ENCODE peak calls at places on chromosomes 2 and 18, in eight cellular contexts. One of them, this sample, is unnamed.

GRCh38 chr2:120429586-120430500 is 83.9 kb downstream of the INHBB start:
- DNase-seq in choroid plexus epithelial cell: no peak
- DNase-seq in tibial nerve: no peak
- DNase-seq in mammary epithelial cell: no peak
- DNase-seq in foreskin fibroblast: no peak
- DNase-seq in fibroblast of lung: no peak
- DNase-seq in heart right ventricle: no peak
- DNase-seq in endothelial cell: no peak
- DNase-seq in this sample: peak

GRCh38 chr2:54387592-54387991 is 68.5 kb upstream of the SPTBN1 start:
- DNase-seq in foreskin fibroblast: no peak
- DNase-seq in tibial nerve: no peak
- DNase-seq in choroid plexus epithelial cell: no peak
- DNase-seq in mammary epithelial cell: no peak
- DNase-seq in endothelial cell: no peak
- DNase-seq in heart right ventricle: no peak
- DNase-seq in fibroblast of lung: no peak
- DNase-seq in this sample: no peak

GRCh38 chr2:201016859-201017258 is 53.4 kb upstream of the ORC2 start:
- DNase-seq in fibroblast of lung: no peak
- DNase-seq in choroid plexus epithelial cell: no peak
- DNase-seq in tibial nerve: no peak
- DNase-seq in mammary epithelial cell: no peak
- DNase-seq in heart right ventricle: peak
- DNase-seq in foreskin fibroblast: no peak
- DNase-seq in endothelial cell: no peak
- DNase-seq in this sample: no peak

GRCh38 chr2:88666576-88666975 is 24.9 kb upstream of the RPIA start:
- DNase-seq in fibroblast of lung: no peak
- DNase-seq in mammary epithelial cell: peak
- DNase-seq in heart right ventricle: no peak
- DNase-seq in endothelial cell: no peak
- DNase-seq in choroid plexus epithelial cell: no peak
- DNase-seq in tibial nerve: no peak
- DNase-seq in foreskin fibroblast: no peak
- DNase-seq in this sample: no peak

GRCh38 chr2:208006833-208007232 is 18.5 kb downstream of the PLEKHM3 start:
- DNase-seq in heart right ventricle: no peak
- DNase-seq in tibial nerve: no peak
- DNase-seq in mammary epithelial cell: peak
- DNase-seq in foreskin fibroblast: no peak
- DNase-seq in fibroblast of lung: no peak
- DNase-seq in endothelial cell: no peak
- DNase-seq in choroid plexus epithelial cell: peak
- DNase-seq in this sample: no peak

GRCh38 chr2:204578928-204579598 is 33.8 kb downstream of the PARD3B start:
- DNase-seq in mammary epithelial cell: no peak
- DNase-seq in endothelial cell: no peak
- DNase-seq in heart right ventricle: no peak
- DNase-seq in choroid plexus epithelial cell: no peak
- DNase-seq in tibial nerve: no peak
- DNase-seq in fibroblast of lung: no peak
- DNase-seq in foreskin fibroblast: no peak
- DNase-seq in this sample: no peak

GRCh38 chr18:69974365-69974764 is 26.7 kb upstream of the CD226 start:
- DNase-seq in foreskin fibroblast: peak
- DNase-seq in mammary epithelial cell: peak
- DNase-seq in tibial nerve: no peak
- DNase-seq in heart right ventricle: no peak
- DNase-seq in fibroblast of lung: peak
- DNase-seq in endothelial cell: no peak
- DNase-seq in choroid plexus epithelial cell: peak
- DNase-seq in this sample: no peak

GRCh38 chr18:77054606-77055428 is 77.8 kb downstream of the MBP start:
- DNase-seq in foreskin fibroblast: peak
- DNase-seq in fibroblast of lung: peak
- DNase-seq in tibial nerve: peak
- DNase-seq in mammary epithelial cell: no peak
- DNase-seq in heart right ventricle: peak
- DNase-seq in choroid plexus epithelial cell: peak
- DNase-seq in endothelial cell: peak
- DNase-seq in this sample: peak

GRCh38 chr2:217918220-217919024 is 84.4 kb downstream of the TNS1 start:
- DNase-seq in tibial nerve: no peak
- DNase-seq in choroid plexus epithelial cell: peak
- DNase-seq in fibroblast of lung: peak
- DNase-seq in foreskin fibroblast: no peak
- DNase-seq in endothelial cell: peak
- DNase-seq in heart right ventricle: no peak
- DNase-seq in mammary epithelial cell: no peak
- DNase-seq in this sample: peak

GRCh38 chr18:63476666-63477065 is at the start of gene SERPINB5:
- DNase-seq in foreskin fibroblast: no peak
- DNase-seq in fibroblast of lung: no peak
- DNase-seq in heart right ventricle: no peak
- DNase-seq in tibial nerve: no peak
- DNase-seq in endothelial cell: no peak
- DNase-seq in mammary epithelial cell: peak
- DNase-seq in choroid plexus epithelial cell: no peak
- DNase-seq in this sample: no peak

GRCh38 chr2:239540174-239540573 is 139.4 kb upstream of the HDAC4 start:
- DNase-seq in mammary epithelial cell: no peak
- DNase-seq in heart right ventricle: no peak
- DNase-seq in foreskin fibroblast: no peak
- DNase-seq in fibroblast of lung: no peak
- DNase-seq in choroid plexus epithelial cell: no peak
- DNase-seq in tibial nerve: no peak
- DNase-seq in endothelial cell: no peak
- DNase-seq in this sample: peak

GRCh38 chr18:57806891-57807280 is 3.8 kb upstream of the ATP8B1 start:
- DNase-seq in mammary epithelial cell: peak
- DNase-seq in foreskin fibroblast: peak
- DNase-seq in heart right ventricle: peak
- DNase-seq in endothelial cell: no peak
- DNase-seq in fibroblast of lung: peak
- DNase-seq in choroid plexus epithelial cell: peak
- DNase-seq in tibial nerve: peak
- DNase-seq in this sample: no peak

GRCh38 chr18:22741318-22741717 is 191.8 kb upstream of the RBBP8 start:
- DNase-seq in endothelial cell: no peak
- DNase-seq in mammary epithelial cell: no peak
- DNase-seq in choroid plexus epithelial cell: no peak
- DNase-seq in heart right ventricle: no peak
- DNase-seq in fibroblast of lung: no peak
- DNase-seq in tibial nerve: no peak
- DNase-seq in foreskin fibroblast: no peak
- DNase-seq in this sample: no peak

GRCh38 chr2:54632733-54633692 is 90.4 kb upstream of the EML6 start:
- DNase-seq in heart right ventricle: no peak
- DNase-seq in tibial nerve: no peak
- DNase-seq in foreskin fibroblast: peak
- DNase-seq in mammary epithelial cell: peak
- DNase-seq in choroid plexus epithelial cell: peak
- DNase-seq in endothelial cell: no peak
- DNase-seq in fibroblast of lung: peak
- DNase-seq in this sample: no peak

GRCh38 chr2:148511883-148512282 is 132.7 kb upstream of the EPC2 start:
- DNase-seq in tibial nerve: no peak
- DNase-seq in choroid plexus epithelial cell: no peak
- DNase-seq in mammary epithelial cell: no peak
- DNase-seq in foreskin fibroblast: no peak
- DNase-seq in fibroblast of lung: no peak
- DNase-seq in heart right ventricle: no peak
- DNase-seq in endothelial cell: no peak
- DNase-seq in this sample: no peak

GRCh38 chr2:148508878-148509702 is 135.5 kb upstream of the EPC2 start:
- DNase-seq in endothelial cell: peak
- DNase-seq in choroid plexus epithelial cell: peak
- DNase-seq in tibial nerve: peak
- DNase-seq in foreskin fibroblast: peak
- DNase-seq in fibroblast of lung: peak
- DNase-seq in heart right ventricle: peak
- DNase-seq in mammary epithelial cell: peak
- DNase-seq in this sample: peak

GRCh38 chr2:148507970-148508369 is 136.6 kb upstream of the EPC2 start:
- DNase-seq in endothelial cell: no peak
- DNase-seq in tibial nerve: no peak
- DNase-seq in fibroblast of lung: no peak
- DNase-seq in mammary epithelial cell: no peak
- DNase-seq in heart right ventricle: no peak
- DNase-seq in choroid plexus epithelial cell: no peak
- DNase-seq in foreskin fibroblast: no peak
- DNase-seq in this sample: no peak

GRCh38 chr2:148513425-148513824 is 131.1 kb upstream of the EPC2 start:
- DNase-seq in heart right ventricle: no peak
- DNase-seq in endothelial cell: no peak
- DNase-seq in choroid plexus epithelial cell: no peak
- DNase-seq in foreskin fibroblast: no peak
- DNase-seq in fibroblast of lung: no peak
- DNase-seq in mammary epithelial cell: no peak
- DNase-seq in tibial nerve: no peak
- DNase-seq in this sample: no peak

GRCh38 chr2:148509703-148510036 is 134.9 kb upstream of the EPC2 start:
- DNase-seq in foreskin fibroblast: no peak
- DNase-seq in endothelial cell: no peak
- DNase-seq in tibial nerve: no peak
- DNase-seq in mammary epithelial cell: no peak
- DNase-seq in fibroblast of lung: no peak
- DNase-seq in heart right ventricle: no peak
- DNase-seq in choroid plexus epithelial cell: no peak
- DNase-seq in this sample: no peak
- TF ChIP-seq CTCF in foreskin fibroblast: no peak
- TF ChIP-seq CTCF in endothelial cell: no peak
- TF ChIP-seq CTCF in tibial nerve: no peak
- TF ChIP-seq CTCF in mammary epithelial cell: no peak
- TF ChIP-seq CTCF in fibroblast of lung: no peak
- TF ChIP-seq CTCF in heart right ventricle: no peak
- TF ChIP-seq CTCF in choroid plexus epithelial cell: no peak
- TF ChIP-seq CTCF in this sample: no peak

GRCh38 chr2:174546519-174547506 is 50.8 kb downstream of the WIPF1 start:
- DNase-seq in choroid plexus epithelial cell: peak
- DNase-seq in mammary epithelial cell: peak
- DNase-seq in fibroblast of lung: peak
- DNase-seq in foreskin fibroblast: peak
- DNase-seq in heart right ventricle: no peak
- DNase-seq in tibial nerve: peak
- DNase-seq in endothelial cell: peak
- DNase-seq in this sample: peak
- TF ChIP-seq CTCF in choroid plexus epithelial cell: peak
- TF ChIP-seq CTCF in mammary epithelial cell: peak
- TF ChIP-seq CTCF in fibroblast of lung: peak
- TF ChIP-seq CTCF in foreskin fibroblast: peak
- TF ChIP-seq CTCF in heart right ventricle: no peak
- TF ChIP-seq CTCF in tibial nerve: peak
- TF ChIP-seq CTCF in endothelial cell: no peak
- TF ChIP-seq CTCF in this sample: no peak

GRCh38 chr2:132416996-132417395 is 391 bp downstream of the GPR39 start:
- DNase-seq in heart right ventricle: no peak
- DNase-seq in mammary epithelial cell: no peak
- DNase-seq in tibial nerve: no peak
- DNase-seq in endothelial cell: no peak
- DNase-seq in fibroblast of lung: no peak
- DNase-seq in foreskin fibroblast: no peak
- DNase-seq in choroid plexus epithelial cell: no peak
- DNase-seq in this sample: no peak
- TF ChIP-seq CTCF in heart right ventricle: no peak
- TF ChIP-seq CTCF in mammary epithelial cell: peak
- TF ChIP-seq CTCF in tibial nerve: no peak
- TF ChIP-seq CTCF in endothelial cell: no peak
- TF ChIP-seq CTCF in fibroblast of lung: no peak
- TF ChIP-seq CTCF in foreskin fibroblast: no peak
- TF ChIP-seq CTCF in choroid plexus epithelial cell: peak
- TF ChIP-seq CTCF in this sample: no peak

GRCh38 chr2:176093145-176093888 is 796 bp downstream of the HOXD13 start:
- DNase-seq in heart right ventricle: no peak
- DNase-seq in choroid plexus epithelial cell: no peak
- DNase-seq in foreskin fibroblast: peak
- DNase-seq in endothelial cell: no peak
- DNase-seq in fibroblast of lung: no peak
- DNase-seq in tibial nerve: no peak
- DNase-seq in mammary epithelial cell: no peak
- DNase-seq in this sample: peak
- TF ChIP-seq CTCF in heart right ventricle: no peak
- TF ChIP-seq CTCF in choroid plexus epithelial cell: no peak
- TF ChIP-seq CTCF in foreskin fibroblast: peak
- TF ChIP-seq CTCF in endothelial cell: no peak
- TF ChIP-seq CTCF in fibroblast of lung: no peak
- TF ChIP-seq CTCF in tibial nerve: no peak
- TF ChIP-seq CTCF in mammary epithelial cell: no peak
- TF ChIP-seq CTCF in this sample: peak

DNA sequence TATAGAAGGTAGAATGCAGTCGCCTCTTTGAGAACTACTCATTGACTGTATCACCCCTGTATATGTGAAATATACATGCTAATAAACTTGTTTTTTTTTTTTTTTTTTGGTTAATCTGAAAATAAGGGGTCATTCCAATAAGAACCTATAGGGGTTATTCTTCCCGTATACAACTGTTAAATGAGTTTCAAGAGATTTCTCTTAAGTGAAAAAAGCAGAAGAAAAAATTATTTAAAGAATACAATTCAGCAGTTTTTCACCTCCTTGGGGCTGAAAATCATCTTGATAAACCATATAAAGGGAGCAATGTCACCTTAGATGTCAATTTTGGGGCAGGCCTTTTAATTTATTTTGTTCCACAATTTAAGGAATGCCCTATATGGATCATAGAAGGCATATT is 66.5 kb downstream of the SEPTIN10 start:
- DNase-seq in mammary epithelial cell: no peak
- DNase-seq in choroid plexus epithelial cell: no peak
- DNase-seq in foreskin fibroblast: no peak
- DNase-seq in endothelial cell: no peak
- DNase-seq in fibroblast of lung: no peak
- DNase-seq in heart right ventricle: no peak
- DNase-seq in tibial nerve: no peak
- DNase-seq in this sample: no peak
- TF ChIP-seq CTCF in mammary epithelial cell: no peak
- TF ChIP-seq CTCF in choroid plexus epithelial cell: peak
- TF ChIP-seq CTCF in foreskin fibroblast: no peak
- TF ChIP-seq CTCF in endothelial cell: peak
- TF ChIP-seq CTCF in fibroblast of lung: no peak
- TF ChIP-seq CTCF in heart right ventricle: no peak
- TF ChIP-seq CTCF in tibial nerve: no peak
- TF ChIP-seq CTCF in this sample: peak

GRCh38 chr2:44778221-44778654 is 163.3 kb upstream of the SIX3 start:
- DNase-seq in endothelial cell: peak
- DNase-seq in tibial nerve: no peak
- DNase-seq in mammary epithelial cell: no peak
- DNase-seq in heart right ventricle: no peak
- DNase-seq in choroid plexus epithelial cell: no peak
- DNase-seq in fibroblast of lung: no peak
- DNase-seq in foreskin fibroblast: no peak
- DNase-seq in this sample: peak
- TF ChIP-seq CTCF in endothelial cell: no peak
- TF ChIP-seq CTCF in tibial nerve: no peak
- TF ChIP-seq CTCF in mammary epithelial cell: no peak
- TF ChIP-seq CTCF in heart right ventricle: no peak
- TF ChIP-seq CTCF in choroid plexus epithelial cell: no peak
- TF ChIP-seq CTCF in fibroblast of lung: no peak
- TF ChIP-seq CTCF in foreskin fibroblast: no peak
- TF ChIP-seq CTCF in this sample: no peak